ENCODE peak calls at places on chromosomes 11 and 22, in eight cellular contexts. J, C, F, P, W, G, K and Z are unnamed samples.

GRCh38 chr11:17686185-17686980 is 33.0 kb upstream of the MYOD1 start:
- DNase-seq in P (no peak), G (peak), C (no peak), K (no peak), J (peak), F (no peak), W (peak), Z (no peak)

GRCh38 chr11:65802841-65803240 is 16.0 kb downstream of the OVOL1 start:
- DNase-seq in G (no peak), K (no peak), C (no peak), W (no peak), P (no peak), F (no peak), J (no peak), Z (no peak)

GRCh38 chr11:68584097-68584496 is 100.2 kb upstream of the GAL start:
- DNase-seq in J (peak), G (peak), K (peak), P (no peak), F (no peak), C (peak), W (peak), Z (peak)

GRCh38 chr22:50190182-50190951 is 4.7 kb downstream of the TRABD start:
- DNase-seq in F (no peak), K (no peak), C (peak), J (peak), G (peak), W (peak), P (no peak), Z (peak)

GRCh38 chr11:442611-443081 is 835 bp upstream of the ANO9 start:
- DNase-seq in P (no peak), C (no peak), G (peak), J (no peak), K (no peak), F (no peak), W (no peak), Z (no peak)

GRCh38 chr11:34823197-34823596 is 93.0 kb downstream of the APIP start:
- DNase-seq in W (no peak), K (no peak), F (no peak), P (no peak), G (no peak), C (no peak), J (no peak), Z (no peak)

GRCh38 chr11:125959931-125960330 is 14.1 kb downstream of the VSIG10L2 start:
- DNase-seq in J (no peak), W (no peak), C (no peak), G (no peak), K (no peak), F (no peak), P (peak), Z (no peak)

GRCh38 chr11:85937838-85938237 is 82.7 kb downstream of the CCDC83 start:
- DNase-seq in P (no peak), K (no peak), J (no peak), G (no peak), F (no peak), W (no peak), C (no peak), Z (no peak)

GRCh38 chr11:92765965-92766371 is 203.5 kb upstream of the MTNR1B start:
- DNase-seq in W (no peak), K (no peak), J (peak), C (peak), F (no peak), G (peak), P (no peak), Z (no peak)

GRCh38 chr22:23828800-23829680 is 9.8 kb downstream of the DERL3 start:
- DNase-seq in K (no peak), P (no peak), W (no peak), C (no peak), F (no peak), G (peak), J (no peak), Z (no peak)

GRCh38 chr11:47083913-47084312 is 92.8 kb downstream of the ARFGAP2 start:
- DNase-seq in F (no peak), K (no peak), C (peak), W (peak), G (no peak), J (no peak), P (no peak), Z (no peak)

GRCh38 chr22:29308791-29309262 is 2.4 kb downstream of the GAS2L1 start:
- DNase-seq in J (no peak), P (no peak), W (peak), C (peak), F (peak), G (no peak), K (no peak), Z (no peak)

GRCh38 chr11:3942956-3943497 is 87.6 kb downstream of the STIM1 start:
- DNase-seq in C (no peak), W (peak), G (no peak), K (no peak), F (no peak), P (peak), J (no peak), Z (no peak)